ENCODE peak calls at places on chromosomes 5 and 9, in six cellular contexts. S is MM.1S, X is uterus, O is HCT116, F is GM13977, I is Peyer's patch. D is an unnamed sample.

GRCh38 chr5:39024005-39024404 is 50.2 kb downstream of the RICTOR start:
- DNase-seq in X (no peak), I (no peak), S (no peak), O (no peak), F (no peak), D (no peak)

GRCh38 chr5:132822650-132823480 is 7.6 kb downstream of the SHROOM1 start:
- DNase-seq in O (no peak), X (peak; percentile 15), I (no peak), F (peak; percentile 52), S (no peak), D (no peak)

GRCh38 chr9:129176786-129177442 is 1.1 kb downstream of the IER5L start:
- DNase-seq in F (peak; percentile 59), I (no peak), S (peak; percentile 23), X (peak; percentile 52), O (no peak), D (peak; percentile 43)

GRCh38 chr9:114507726-114508125 is 2.5 kb upstream of the WHRN start:
- DNase-seq in X (no peak), S (peak; percentile 69), F (peak; percentile 62), I (no peak), O (no peak), D (no peak)

GRCh38 chr5:123474238-123474637 is 37.7 kb upstream of the CSNK1G3 start:
- DNase-seq in I (no peak), S (no peak), F (no peak), O (no peak), X (no peak), D (no peak)

GRCh38 chr9:10134266-10134665 is 478.5 kb downstream of the PTPRD start:
- DNase-seq in O (no peak), S (no peak), F (no peak), I (no peak), X (no peak), D (no peak)

GRCh38 chr9:92191801-92192200 is 76.6 kb upstream of the SPTLC1 start:
- DNase-seq in X (no peak), S (no peak), F (no peak), O (no peak), I (no peak), D (no peak)

GRCh38 chr9:85430659-85431370 is 310.9 kb downstream of the AGTPBP1 start:
- DNase-seq in F (no peak), I (no peak), S (no peak), X (no peak), O (no peak), D (no peak)

GRCh38 chr9:124212381-124213050 is 45.2 kb upstream of the NEK6 start:
- DNase-seq in S (no peak), O (no peak), X (no peak), F (no peak), I (no peak), D (no peak)

GRCh38 chr5:75885321-75885720 is 168.1 kb upstream of the POC5 start:
- DNase-seq in O (no peak), I (no peak), X (no peak), F (no peak), S (no peak), D (no peak)

GRCh38 chr5:34740306-34740891 is 84.3 kb downstream of the RAI14 start:
- DNase-seq in S (no peak), I (no peak), X (peak; percentile 52), O (no peak), F (no peak), D (no peak)

GRCh38 chr9:127835930-127836586 is 18.4 kb downstream of the ENG start:
- DNase-seq in X (peak; percentile 72), O (no peak), F (no peak), I (no peak), S (no peak), D (no peak)

GRCh38 chr9:100150209-100150608 is 51.2 kb downstream of the INVS start:
- DNase-seq in F (no peak), O (no peak), I (no peak), X (no peak), S (no peak), D (no peak)

GRCh38 chr9:89154651-89155336 is 23.8 kb downstream of the SHC3 start:
- DNase-seq in F (no peak), O (peak; percentile 51), I (no peak), X (no peak), S (no peak), D (no peak)

GRCh38 chr9:130303613-130304055 is 38.1 kb downstream of the HMCN2 start:
- DNase-seq in X (no peak), I (no peak), O (no peak), S (no peak), F (no peak), D (no peak)

GRCh38 chr5:62306494-62307363 is 723 bp downstream of the KIF2A start:
- DNase-seq in O (no peak), X (no peak), I (peak; percentile 76), F (peak; percentile 55), S (peak; percentile 29), D (no peak)

GRCh38 chr5:17882760-17883488 is 248.7 kb downstream of the TAF11L14 start:
- DNase-seq in O (no peak), S (no peak), X (no peak), I (no peak), F (no peak), D (no peak)

GRCh38 chr5:114055318-114055788 is 306.5 kb upstream of the KCNN2 start:
- DNase-seq in S (no peak), I (no peak), X (peak; percentile 39), O (no peak), F (no peak), D (no peak)

GRCh38 chr5:170508660-170509322 is 5.0 kb downstream of the KCNIP1 start:
- DNase-seq in O (no peak), F (no peak), S (no peak), X (no peak), I (no peak), D (no peak)

GRCh38 chr5:35087971-35088370 is 40.2 kb upstream of the AGXT2 start:
- DNase-seq in S (no peak), X (peak; percentile 30), I (no peak), O (no peak), F (no peak), D (no peak)

GRCh38 chr5:149804478-149805450 is 74.7 kb downstream of the PPARGC1B start:
- DNase-seq in X (no peak), S (no peak), O (no peak), F (peak; percentile 52), I (no peak), D (no peak)

GRCh38 chr9:6877671-6878161 is 119.9 kb downstream of the KDM4C start:
- DNase-seq in I (no peak), X (no peak), O (no peak), F (no peak), S (no peak), D (no peak)

GRCh38 chr5:154038241-154038603 is 488 bp downstream of the FAM114A2 start:
- DNase-seq in X (peak; percentile 16), I (peak; percentile 63), S (peak; percentile 57), O (peak; percentile 3), F (peak; percentile 49), D (no peak)

GRCh38 chr9:88658311-88658822 is 123.4 kb downstream of the NXNL2 start:
- DNase-seq in F (no peak), X (peak; percentile 71), S (no peak), I (no peak), O (no peak), D (no peak)

GRCh38 chr5:134138416-134139376 is 24.2 kb downstream of the TCF7 start:
- DNase-seq in I (peak; percentile 16), O (no peak), X (no peak), S (peak; percentile 33), F (peak; percentile 75), D (peak; percentile 19)

GRCh38 chr5:82106806-82107205 is 135.0 kb downstream of the ATG10 start:
- DNase-seq in O (no peak), I (no peak), X (no peak), F (no peak), S (no peak), D (no peak)

GRCh38 chr5:82109013-82109412 is 137.2 kb downstream of the ATG10 start:
- DNase-seq in X (no peak), F (no peak), S (no peak), I (no peak), O (no peak), D (no peak)

GRCh38 chr5:82106207-82106606 is 134.4 kb downstream of the ATG10 start:
- DNase-seq in X (no peak), F (no peak), S (no peak), O (no peak), I (no peak), D (no peak)

GRCh38 chr5:82105457-82105856 is 133.6 kb downstream of the ATG10 start:
- DNase-seq in O (no peak), S (no peak), I (no peak), X (no peak), F (no peak), D (no peak)

DNA sequence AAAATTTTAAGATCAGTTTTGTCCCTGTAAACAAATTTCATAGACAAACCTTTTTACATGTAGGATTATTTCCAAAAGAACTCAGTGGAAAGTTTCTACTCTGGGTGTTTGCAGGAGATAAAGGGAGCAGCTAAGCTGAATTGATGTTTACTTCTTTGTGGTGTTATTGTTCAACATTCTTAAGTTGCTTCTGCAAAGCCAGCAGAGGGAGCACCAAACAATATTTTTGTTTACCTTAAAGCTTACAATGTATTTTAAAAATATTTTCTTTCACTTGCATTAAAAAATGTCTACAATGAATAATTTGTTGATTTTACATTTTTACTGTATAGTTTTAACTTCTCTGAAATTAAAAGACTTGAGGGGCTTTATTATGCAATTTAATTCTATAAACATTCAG is 135.5 kb downstream of the ATG10 start:
- DNase-seq in F (no peak), I (no peak), O (no peak), X (no peak), S (peak; percentile 29), D (no peak)
- TF ChIP-seq CTCF in F (peak; percentile 49), I (no peak), O (no peak), X (peak; percentile 25), S (peak; percentile 45), D (no peak)

DNA sequence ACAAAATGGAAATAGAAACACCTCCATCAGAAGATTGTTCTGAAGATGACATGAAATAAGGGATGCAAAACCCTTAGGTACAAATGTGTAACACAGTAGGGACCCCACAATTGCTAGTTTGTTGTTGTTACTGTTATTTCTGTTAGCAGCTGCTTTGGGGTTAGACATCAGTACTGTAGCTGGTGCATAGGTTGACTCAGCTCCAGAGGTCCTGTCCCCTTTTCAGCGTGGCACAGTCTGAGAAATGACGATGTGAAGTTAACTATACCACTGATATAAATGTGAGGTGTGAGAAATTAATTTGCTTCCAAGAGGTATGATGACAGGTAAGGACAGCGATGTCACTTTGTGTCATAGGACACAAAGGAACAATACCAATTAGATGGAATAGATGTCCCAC is 384.6 kb upstream of the KLF4 start:
- DNase-seq in X (no peak), I (no peak), O (no peak), F (no peak), S (no peak), D (no peak)
- TF ChIP-seq CTCF in X (no peak), I (no peak), O (no peak), F (no peak), S (no peak), D (no peak)

DNA sequence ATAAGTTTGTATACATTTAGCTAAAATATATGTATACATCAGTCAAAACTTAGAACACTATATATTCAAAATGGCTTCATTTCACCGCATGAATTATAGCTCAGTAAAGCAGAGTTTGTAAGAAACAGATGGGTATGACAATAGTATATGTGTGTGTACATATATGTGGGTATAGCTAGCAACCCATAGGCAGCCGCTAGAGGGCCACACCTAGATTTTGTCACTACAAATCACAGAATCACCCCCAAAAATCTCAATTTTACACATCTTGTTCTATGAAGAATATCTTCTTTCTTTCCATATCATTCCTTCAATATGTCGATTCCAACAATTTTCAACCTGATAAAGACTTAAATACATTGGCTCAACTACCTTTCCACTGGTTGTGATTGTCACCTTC is 357.8 kb upstream of the CCNG1 start:
- DNase-seq in O (no peak), X (no peak), F (no peak), S (peak; percentile 47), I (no peak), D (no peak)
- TF ChIP-seq CTCF in O (no peak), X (no peak), F (peak; percentile 42), S (peak; percentile 66), I (no peak), D (no peak)

GRCh38 chr9:119412399-119412798 is 43.2 kb upstream of the BRINP1 start:
- DNase-seq in S (no peak), F (no peak), I (no peak), O (no peak), X (no peak), D (no peak)
- TF ChIP-seq CTCF in S (no peak), F (no peak), I (no peak), O (no peak), X (no peak), D (no peak)

D was measured in activated B cell treated with CpG ODN at 0.5 μM for 24 hours.